ENCODE peak calls at places on chromosomes 13 and 19, in six cellular contexts. R is HCT116, T is GM12878, O is K562, X is endothelial cell of umbilical vein, D is H1. U is an unnamed sample. For H3K9me3, the result is how much of the 10 kb centered on the place peaks cover.

GRCh38 chr13:40639226-40639681 is 27.2 kb downstream of the FOXO1 start:
- DNase-seq in D (no peak), T (no peak), O (no peak), R (no peak), X (peak), U (no peak)

GRCh38 chr19:39224910-39225309 is 19.9 kb downstream of the IFNL3 start:
- DNase-seq in T (no peak), X (no peak), O (no peak), R (no peak), D (no peak), U (no peak)

GRCh38 chr13:25231537-25231936 is 55.8 kb downstream of the MTMR6 start:
- DNase-seq in T (no peak), R (no peak), X (no peak), D (no peak), O (no peak), U (no peak)

GRCh38 chr19:1904385-1905070 is 671 bp upstream of the ADAT3 start:
- DNase-seq in O (no peak), R (no peak), D (peak), T (peak), X (no peak), U (no peak)

GRCh38 chr19:29421186-29421525 is 104.6 kb upstream of the VSTM2B start:
- DNase-seq in X (no peak), T (no peak), R (no peak), O (no peak), D (no peak), U (no peak)

GRCh38 chr13:98490195-98490771 is 86.6 kb downstream of the STK24 start:
- DNase-seq in X (peak), D (no peak), T (no peak), O (no peak), R (no peak), U (no peak)

GRCh38 chr13:88857256-88857655 is 1186.1 kb downstream of the SLITRK5 start:
- DNase-seq in T (no peak), X (no peak), O (no peak), D (no peak), R (no peak), U (no peak)

GRCh38 chr19:14073925-14074838 is 1.6 kb downstream of the MISP3 start:
- DNase-seq in D (no peak), O (peak), T (no peak), R (no peak), X (peak), U (no peak)

GRCh38 chr13:41488124-41488523 is 30.8 kb downstream of the RGCC start:
- DNase-seq in X (no peak), R (no peak), D (no peak), O (no peak), T (no peak), U (no peak)

GRCh38 chr13:29522044-29522685 is 73.3 kb downstream of the SLC7A1 start:
- DNase-seq in R (no peak), X (no peak), O (no peak), T (no peak), D (no peak), U (no peak)

GRCh38 chr13:43087960-43088580 is 64.7 kb downstream of the DNAJC15 start:
- DNase-seq in O (no peak), D (no peak), R (no peak), X (peak), T (no peak), U (no peak)

GRCh38 chr13:43079392-43079931 is 56.1 kb downstream of the DNAJC15 start:
- DNase-seq in T (no peak), D (no peak), R (no peak), O (no peak), X (peak), U (no peak)

GRCh38 chr13:43080199-43080598 is 56.8 kb downstream of the DNAJC15 start:
- DNase-seq in T (no peak), O (no peak), D (no peak), X (no peak), R (no peak), U (no peak)

GRCh38 chr13:43085545-43085944 is 62.2 kb downstream of the DNAJC15 start:
- DNase-seq in O (peak), T (no peak), X (peak), D (no peak), R (peak), U (peak)

DNA sequence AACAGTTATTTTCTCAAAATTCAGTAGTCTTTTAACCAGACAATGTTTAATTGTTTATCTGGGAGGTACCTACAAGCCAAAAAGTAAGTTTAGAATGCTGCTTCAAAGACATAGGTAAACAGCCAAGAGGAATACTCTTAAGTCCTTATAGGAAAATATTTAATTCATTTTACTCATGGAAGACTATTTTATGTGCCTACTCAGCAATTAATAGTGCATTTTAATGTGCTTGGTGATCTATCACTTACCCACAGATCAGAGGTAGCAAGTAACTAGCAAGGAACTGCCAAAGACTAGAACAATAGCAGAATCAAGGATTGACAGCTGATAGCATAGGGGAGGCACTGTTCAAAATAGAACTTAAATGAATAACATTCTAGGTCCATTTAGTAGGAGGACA is 60.4 kb downstream of the DNAJC15 start:
- DNase-seq in O (no peak), D (no peak), X (no peak), T (no peak), R (no peak), U (no peak)
- TF ChIP-seq EZH2 in O (no peak), D (no peak), X (no peak), T (no peak), R (no peak), U (no peak)

DNA sequence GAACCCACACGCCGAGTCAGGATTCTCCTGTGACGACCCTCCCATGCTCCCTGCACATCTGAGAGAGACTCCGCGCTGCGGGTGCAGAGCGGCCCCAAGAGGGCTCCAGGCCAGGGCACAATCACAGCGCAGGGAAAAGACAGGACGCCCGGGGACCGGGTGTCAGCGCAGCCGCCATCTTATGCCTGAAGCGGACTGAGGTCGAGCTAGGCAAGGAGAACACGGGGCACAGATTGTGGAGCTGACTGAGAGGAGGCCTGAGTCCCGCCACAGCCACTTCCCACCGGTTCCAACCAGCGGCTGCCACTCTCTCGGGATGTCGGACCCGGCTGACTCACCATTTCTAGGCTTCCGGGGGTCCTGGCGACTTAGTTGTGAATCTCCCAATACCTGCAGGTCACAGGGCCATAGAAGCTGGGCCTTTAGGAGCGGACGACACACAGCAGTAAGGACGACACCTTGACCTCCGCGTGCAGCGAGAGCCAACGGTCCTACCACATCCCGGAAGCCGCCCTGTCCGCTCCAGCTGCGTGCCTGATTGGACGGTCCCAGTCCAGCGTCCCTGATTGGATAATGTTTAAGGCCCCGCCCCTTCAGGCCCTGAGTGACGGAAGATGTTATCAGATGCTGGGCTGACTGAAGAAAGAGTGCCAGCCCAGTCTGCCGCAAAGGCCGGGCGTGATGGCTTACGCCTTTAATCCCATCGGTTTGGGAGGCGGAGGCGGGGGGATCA is at the start of gene ZNF728:
- DNase-seq in X (no peak), R (no peak), O (peak), T (no peak), D (no peak), U (no peak)
- H3K9me3 ChIP-seq in X (under half), R (under half), O (under half), T (under half), D (half or more), U (under half)

GRCh38 chr19:42290523-42291436 is 11.2 kb upstream of the PRR19 start:
- DNase-seq in O (peak), R (no peak), D (no peak), T (no peak), X (peak), U (no peak)
- TF ChIP-seq POLR2AphosphoS5 in O (peak), R (no peak), D (no peak), T (no peak), X (no peak), U (no peak)

GRCh38 chr13:112058941-112059340 is 8.0 kb upstream of the SOX1 start:
- DNase-seq in R (no peak), O (no peak), T (no peak), X (no peak), D (no peak), U (no peak)

GRCh38 chr13:112058519-112058873 is 8.5 kb upstream of the SOX1 start:
- DNase-seq in T (no peak), D (no peak), R (no peak), X (no peak), O (no peak), U (no peak)

GRCh38 chr13:112060899-112061366 is 6.0 kb upstream of the SOX1 start:
- DNase-seq in T (no peak), R (no peak), D (no peak), O (no peak), X (no peak), U (no peak)

GRCh38 chr13:112060431-112060830 is 6.5 kb upstream of the SOX1 start:
- DNase-seq in T (no peak), O (no peak), D (no peak), R (no peak), X (no peak), U (no peak)

DNA sequence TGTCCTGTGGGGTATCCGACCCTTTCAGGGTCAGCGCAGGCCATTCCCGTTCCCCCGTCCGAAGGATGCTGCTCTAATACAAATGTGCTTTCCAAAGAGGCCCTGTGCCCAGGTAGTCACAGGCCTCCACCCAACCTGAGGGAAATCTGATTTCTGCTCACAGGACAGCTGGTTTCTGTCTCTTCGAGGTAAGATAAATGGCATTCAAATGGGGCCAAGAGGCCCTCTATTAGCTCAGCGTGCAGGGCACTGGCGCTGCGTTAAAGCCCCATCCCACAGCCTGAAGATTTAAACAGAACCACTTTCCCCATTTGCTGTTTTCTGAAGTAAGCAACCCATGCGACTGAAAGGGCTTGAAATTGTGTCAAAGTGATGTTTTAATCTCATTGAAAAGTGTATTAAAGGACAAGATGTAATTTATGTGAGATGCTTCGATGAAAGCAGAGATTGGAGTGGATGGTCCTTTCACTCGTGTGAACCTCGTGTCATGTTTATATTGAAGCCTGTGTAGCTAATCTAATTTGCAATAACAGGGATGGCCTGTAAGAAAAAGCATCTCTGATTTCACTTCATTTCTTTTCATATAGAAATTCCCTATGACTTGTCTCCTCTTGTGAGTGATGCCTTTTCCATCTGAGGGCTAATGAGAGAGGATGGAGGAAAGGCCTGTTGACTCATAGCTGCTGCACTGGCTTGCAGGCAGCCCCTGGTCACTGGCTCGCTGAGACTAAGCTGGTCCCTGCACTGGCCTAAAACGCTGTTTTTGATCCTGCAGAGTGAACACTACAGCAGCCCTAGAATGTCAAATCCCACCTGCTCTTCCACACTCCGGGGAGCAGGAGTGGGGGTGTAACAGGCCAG is 7.3 kb upstream of the SOX1 start:
- DNase-seq in O (no peak), X (no peak), D (no peak), R (no peak), T (no peak), U (no peak)
- TF ChIP-seq EZH2 in O (no peak), X (no peak), D (peak), R (no peak), T (no peak), U (no peak)

GRCh38 chr19:42655748-42656147 is 61.0 kb upstream of the CEACAM8 start:
- DNase-seq in X (no peak), R (no peak), O (no peak), D (no peak), T (no peak), U (no peak)
- H3K9me3 ChIP-seq in X (under half), R (under half), O (under half), D (half or more), T (under half), U (under half)

DNA sequence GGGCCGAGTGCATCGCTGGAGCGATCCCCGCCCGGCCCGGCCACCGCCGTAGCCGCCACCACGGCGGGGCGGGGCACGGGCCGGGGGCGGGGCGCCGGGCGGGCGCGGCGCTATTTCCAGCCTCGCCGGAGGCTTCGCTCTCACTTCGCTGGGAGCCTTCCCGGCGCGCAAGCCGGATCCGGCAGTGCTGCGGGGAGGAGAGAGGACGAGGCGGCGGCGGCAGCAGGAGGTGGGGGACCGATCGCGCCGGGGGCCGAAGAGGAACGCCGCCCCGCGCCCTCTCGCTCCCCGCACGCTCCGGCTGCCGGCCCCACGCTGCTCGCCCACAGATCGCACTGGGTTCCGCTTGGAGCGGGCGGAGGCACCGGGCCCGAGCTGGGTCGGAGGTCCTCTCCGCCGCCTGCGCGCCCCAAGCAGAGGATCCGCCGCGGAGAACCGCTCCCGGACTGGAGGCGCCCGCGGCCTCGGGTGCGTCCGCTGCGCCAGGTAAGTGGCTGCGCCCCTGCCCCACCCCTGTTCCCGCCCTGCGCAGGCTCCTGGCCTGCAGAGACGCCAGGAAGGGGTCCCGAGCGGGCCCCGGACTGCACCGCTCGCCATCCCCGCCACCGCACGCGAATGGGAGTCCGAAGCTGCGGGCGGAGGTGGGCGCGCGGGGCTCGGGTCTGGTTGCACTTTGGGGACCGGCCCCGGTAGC is at the start of gene CHST8:
- DNase-seq in R (no peak), X (peak), T (no peak), O (peak), D (no peak), U (no peak)
- TF ChIP-seq POLR2AphosphoS5 in R (no peak), X (no peak), T (no peak), O (no peak), D (peak), U (no peak)

DNA sequence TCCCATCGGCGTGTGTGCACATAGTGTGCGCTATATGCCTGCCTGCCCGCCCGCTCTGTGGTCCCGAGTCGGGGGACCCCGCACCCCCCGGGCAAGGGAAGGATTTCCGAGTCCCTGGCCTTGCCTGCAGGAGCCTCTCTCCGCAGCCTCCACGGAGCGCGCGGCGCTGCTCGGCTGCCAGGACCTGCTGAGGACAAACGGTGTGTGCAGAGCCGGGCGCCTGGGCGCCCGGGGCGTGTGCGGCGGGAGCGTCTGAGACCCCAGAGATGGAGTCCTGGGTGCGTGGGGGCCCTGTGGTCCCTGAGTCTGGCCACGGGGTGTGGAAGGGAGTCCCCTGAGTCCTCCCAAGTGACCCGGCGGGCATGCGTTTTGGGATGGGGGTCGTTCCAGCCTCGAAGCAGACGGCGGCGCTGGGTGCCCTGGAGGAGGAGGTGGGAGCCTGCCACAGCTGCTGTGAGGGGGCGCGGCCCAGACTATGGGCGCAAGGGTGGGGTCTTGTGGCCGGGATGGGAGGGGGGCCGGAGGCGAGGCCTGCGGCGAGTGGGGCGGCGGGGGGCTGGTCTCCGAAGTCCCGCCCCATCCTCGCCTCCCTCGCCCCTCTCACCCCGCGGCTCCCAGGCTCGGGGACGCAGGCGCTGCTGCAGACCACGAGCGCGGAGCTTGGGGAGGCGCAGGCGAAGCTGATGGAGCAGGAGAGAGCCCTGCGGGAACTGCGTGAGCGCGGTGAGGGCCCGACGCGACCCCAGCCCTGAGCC is 25.3 kb downstream of the CLEC4M start:
- DNase-seq in D (no peak), X (peak), O (no peak), R (no peak), T (no peak), U (no peak)
- TF ChIP-seq EZH2 in D (peak), X (peak), O (no peak), R (no peak), T (no peak), U (no peak)

DNA sequence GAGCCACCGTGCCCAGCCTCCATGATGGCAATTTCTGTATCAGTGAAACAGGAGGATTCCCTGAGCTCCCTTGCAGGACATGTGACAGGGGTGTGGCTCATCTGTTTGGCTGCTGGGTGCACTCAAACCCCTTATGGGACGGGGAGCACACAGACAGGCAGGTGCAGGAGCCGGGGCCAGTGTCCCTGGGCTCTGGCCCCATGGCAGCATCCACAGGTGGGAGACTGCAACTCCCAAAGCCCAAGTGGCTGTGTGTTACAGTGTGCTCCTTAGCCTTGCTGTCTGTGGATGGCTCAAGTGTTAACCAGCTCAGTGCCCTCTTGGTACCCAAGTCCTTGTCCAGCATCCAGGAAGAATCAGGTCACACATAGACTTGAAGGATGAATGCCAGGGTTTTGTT is 14.6 kb downstream of the MBD3L1 start:
- DNase-seq in D (no peak), O (no peak), T (no peak), X (no peak), R (no peak), U (no peak)
- H3K9me3 ChIP-seq in D (half or more), O (under half), T (under half), X (under half), R (under half), U (under half)

GRCh38 chr19:17554968-17555479 is 425 bp upstream of the COLGALT1 start:
- DNase-seq in D (no peak), R (no peak), X (no peak), T (no peak), O (no peak), U (no peak)

GRCh38 chr19:17557461-17557860 is 2.0 kb downstream of the COLGALT1 start:
- DNase-seq in D (no peak), O (no peak), X (no peak), R (no peak), T (no peak), U (no peak)

GRCh38 chr19:17556995-17557394 is 1.5 kb downstream of the COLGALT1 start:
- DNase-seq in O (no peak), X (no peak), R (no peak), D (no peak), T (no peak), U (no peak)

GRCh38 chr19:17555929-17556813 is 722 bp downstream of the COLGALT1 start:
- DNase-seq in X (peak), T (no peak), R (no peak), D (no peak), O (peak), U (no peak)

DNA sequence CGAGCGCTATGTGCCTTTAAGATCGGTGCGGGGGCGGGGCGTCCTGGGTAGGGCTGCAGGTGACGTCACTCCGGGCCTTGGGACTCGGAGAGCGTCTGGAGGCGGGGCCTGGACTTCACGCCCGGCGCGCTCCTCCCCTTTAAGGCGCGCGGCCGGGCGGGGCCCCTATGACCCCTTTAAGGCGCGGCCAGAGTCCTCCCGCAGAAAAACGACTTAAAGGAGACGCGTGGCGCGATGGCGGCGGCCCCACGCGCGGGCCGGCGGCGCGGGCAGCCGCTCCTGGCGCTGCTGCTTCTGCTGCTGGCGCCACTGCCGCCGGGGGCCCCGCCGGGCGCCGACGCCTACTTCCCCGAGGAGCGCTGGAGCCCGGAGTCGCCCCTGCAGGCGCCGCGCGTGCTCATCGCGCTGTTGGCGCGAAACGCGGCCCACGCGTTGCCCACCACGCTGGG is at the start of gene COLGALT1:
- DNase-seq in O (peak), X (peak), D (peak), R (peak), T (peak), U (peak)
- TF ChIP-seq POLR2AphosphoS5 in O (no peak), X (no peak), D (no peak), R (no peak), T (no peak), U (no peak)

GRCh38 chr13:27621366-27622101 is at the start of gene POLR1D:
- DNase-seq in O (peak), T (peak), D (peak), R (peak), X (peak), U (no peak)

GRCh38 chr13:27619093-27619705 is 1.1 kb downstream of the LNX2 start:
- DNase-seq in D (no peak), X (peak), R (no peak), T (no peak), O (no peak), U (no peak)

GRCh38 chr13:27619711-27620376 is 485 bp downstream of the LNX2 start:
- DNase-seq in T (no peak), R (no peak), X (peak), D (no peak), O (no peak), U (no peak)

GRCh38 chr13:27621116-27621365 is 651 bp upstream of the POLR1D start:
- DNase-seq in O (no peak), D (no peak), X (peak), R (peak), T (no peak), U (no peak)

GRCh38 chr13:27620377-27621115 is at the start of gene LNX2:
- DNase-seq in D (peak), R (peak), T (peak), X (peak), O (peak), U (no peak)
- TF ChIP-seq EZH2 in D (no peak), R (no peak), T (no peak), X (no peak), O (no peak), U (no peak)

U was measured in SK-N-MC.